ENCODE peak calls at places on chromosome 21, in five cellular contexts. U is H9, X is mesenchymal stem cell, C is neuronal stem cell, M is H1. J is an unnamed sample.

GRCh38 chr21:43337901-43338655 is 88.9 kb downstream of the SIK1 start:
- DNase-seq in U (no peak), X (no peak), M (no peak), C (no peak), J (no peak)

GRCh38 chr21:16418211-16418610 is 688.4 kb downstream of the USP25 start:
- DNase-seq in C (no peak), M (no peak), U (no peak), X (no peak), J (no peak)

GRCh38 chr21:17370750-17371325 is 142.0 kb upstream of the CXADR start:
- DNase-seq in U (no peak), X (no peak), C (no peak), M (no peak), J (no peak)

GRCh38 chr21:46594276-46594675 is 10.6 kb downstream of the S100B start:
- DNase-seq in M (no peak), U (no peak), C (no peak), X (no peak), J (no peak)

GRCh38 chr21:33070921-33071877 is 1.3 kb downstream of the OLIG1 start:
- DNase-seq in U (peak), C (no peak), M (no peak), X (peak), J (peak)

GRCh38 chr21:23968722-23969647 is 1638.3 kb downstream of the MRPL39 start:
- DNase-seq in C (peak), M (peak), U (peak), X (no peak), J (peak)

GRCh38 chr21:46193829-46194373 is 9.6 kb upstream of the SPATC1L start:
- DNase-seq in U (no peak), C (no peak), M (no peak), X (no peak), J (no peak)

GRCh38 chr21:24941316-24942185 is 665.7 kb downstream of the MRPL39 start:
- DNase-seq in C (no peak), U (no peak), M (no peak), X (no peak), J (no peak)

GRCh38 chr21:16250282-16250681 is 520.5 kb downstream of the USP25 start:
- DNase-seq in M (no peak), X (no peak), U (no peak), C (no peak), J (no peak)

GRCh38 chr21:36861924-36862323 is 104.5 kb downstream of the HLCS start:
- DNase-seq in M (no peak), C (no peak), U (no peak), X (no peak), J (no peak)
- H2AK5ac ChIP-seq in M (no peak), C (no peak), U (no peak), X (peak), J (no peak)

GRCh38 chr21:31099122-31099521 is 60.8 kb upstream of the KRTAP19-8 start:
- DNase-seq in U (no peak), M (no peak), C (no peak), X (no peak), J (no peak)
- H2BK12ac ChIP-seq in U (no peak), M (no peak), C (no peak), X (no peak), J (no peak)

GRCh38 chr21:15001773-15002647 is 62.8 kb downstream of the NRIP1 start:
- DNase-seq in X (no peak), C (no peak), M (no peak), U (no peak), J (no peak)

GRCh38 chr21:15005391-15005790 is 59.4 kb downstream of the NRIP1 start:
- DNase-seq in X (no peak), U (peak), C (no peak), M (peak), J (no peak)

GRCh38 chr21:15001113-15001512 is 63.7 kb downstream of the NRIP1 start:
- DNase-seq in U (no peak), X (no peak), M (no peak), C (no peak), J (no peak)

GRCh38 chr21:15004721-15005370 is 60.0 kb downstream of the NRIP1 start:
- DNase-seq in M (no peak), X (no peak), C (no peak), U (no peak), J (peak)

GRCh38 chr21:15003463-15004135 is 61.2 kb downstream of the NRIP1 start:
- DNase-seq in X (no peak), M (no peak), U (no peak), C (peak), J (no peak)
- H2BK5ac ChIP-seq in X (no peak), M (no peak), U (no peak), C (no peak), J (no peak)

DNA sequence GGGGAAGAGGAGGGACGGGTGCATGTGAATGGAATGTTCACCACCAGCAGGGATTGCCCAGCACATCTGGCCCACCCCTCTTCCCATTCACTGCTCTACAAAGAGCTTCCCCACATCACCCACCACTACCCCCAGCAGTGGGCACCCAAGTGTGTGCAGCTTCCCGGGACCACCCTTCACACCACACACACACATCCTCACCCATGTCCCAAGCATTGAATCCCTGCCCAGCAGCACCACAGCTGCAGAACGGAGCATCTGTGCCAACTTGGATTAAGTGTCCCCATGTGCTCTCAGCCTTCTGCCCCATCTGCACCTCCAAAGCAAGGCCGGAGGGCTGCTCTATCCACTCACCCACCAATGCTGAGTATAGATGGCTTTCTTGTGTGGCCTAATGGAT is 141.4 kb downstream of the PSMG1 start:
- DNase-seq in C (no peak), M (no peak), U (no peak), X (no peak), J (no peak)
- H2AK5ac ChIP-seq in C (peak), M (no peak), U (no peak), X (no peak), J (no peak)

GRCh38 chr21:37568415-37568814 is 201.8 kb downstream of the DYRK1A start:
- DNase-seq in X (no peak), C (no peak), M (no peak), U (no peak), J (no peak)
- H2BK12ac ChIP-seq in X (no peak), C (no peak), M (no peak), U (no peak), J (no peak)

GRCh38 chr21:28737671-28738279 is 254.9 kb downstream of the LTN1 start:
- DNase-seq in C (no peak), X (peak), U (no peak), M (no peak), J (no peak)
- H2BK5ac ChIP-seq in C (no peak), X (no peak), U (no peak), M (no peak), J (no peak)

GRCh38 chr21:29975776-29976175 is 36.0 kb upstream of the GRIK1 start:
- DNase-seq in C (no peak), X (no peak), U (no peak), M (no peak), J (no peak)
- H2AK5ac ChIP-seq in C (no peak), X (no peak), U (no peak), M (no peak), J (no peak)

GRCh38 chr21:44509539-44509938 is 30.5 kb downstream of the KRTAP10-1 start:
- DNase-seq in U (no peak), C (no peak), M (no peak), X (no peak), J (no peak)
- H2BK12ac ChIP-seq in U (no peak), C (peak), M (no peak), X (no peak), J (no peak)

GRCh38 chr21:37372127-37372731 is 5.7 kb downstream of the DYRK1A start:
- DNase-seq in C (no peak), X (no peak), U (no peak), M (no peak), J (no peak)
- H2BK5ac ChIP-seq in C (no peak), X (no peak), U (no peak), M (no peak), J (no peak)

GRCh38 chr21:41640756-41641509 is 125.9 kb downstream of the RIPK4 start:
- DNase-seq in U (no peak), M (no peak), X (peak), C (no peak), J (peak)

GRCh38 chr21:41641821-41642368 is 125.0 kb downstream of the RIPK4 start:
- DNase-seq in M (no peak), C (no peak), U (no peak), X (peak), J (peak)

GRCh38 chr21:41641510-41641815 is 125.4 kb downstream of the RIPK4 start:
- DNase-seq in M (no peak), X (no peak), C (no peak), U (no peak), J (no peak)

GRCh38 chr21:41643246-41643966 is 123.4 kb downstream of the RIPK4 start:
- DNase-seq in M (no peak), X (no peak), C (no peak), U (no peak), J (no peak)

DNA sequence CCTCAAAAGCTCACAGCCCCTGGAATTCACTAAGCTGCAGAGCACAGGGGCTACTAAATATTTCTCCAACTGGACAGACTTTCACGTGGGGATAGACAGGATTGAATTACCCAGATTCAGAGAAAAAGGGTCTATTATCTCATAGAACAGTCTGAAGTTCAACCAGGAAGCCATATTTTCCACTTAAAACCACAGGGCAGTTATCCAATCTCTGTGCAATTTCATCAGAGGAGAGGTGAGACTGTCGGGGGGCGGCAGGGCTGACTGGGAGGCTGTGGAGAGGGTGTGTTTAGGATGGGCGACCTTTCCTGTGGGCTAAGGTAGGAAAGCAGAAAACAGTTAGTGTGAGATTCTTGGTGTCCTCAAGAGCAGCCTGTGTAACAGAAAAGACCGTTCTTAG is 124.5 kb downstream of the RIPK4 start:
- DNase-seq in U (no peak), M (no peak), C (no peak), X (no peak), J (no peak)
- H2AK5ac ChIP-seq in U (no peak), M (no peak), C (no peak), X (no peak), J (no peak)

J was measured in trophoblast cell.